ENCODE peak calls at places on chromosomes 2 and 18, in five cellular contexts. K is osteocyte, C is anterior cingulate cortex, G is NCI-H1092 treated with DMSO at 0.1 percent for 48 hours, W is amygdala. F is an unnamed sample.

GRCh38 chr2:147076634-147077033 is 768.2 kb upstream of the ACVR2A start:
- DNase-seq in K (no peak), C (no peak), G (no peak), W (no peak), F (no peak)

GRCh38 chr2:196431076-196431475 is 208.4 kb upstream of the CCDC150 start:
- DNase-seq in K (no peak), C (no peak), G (no peak), W (no peak), F (no peak)

GRCh38 chr2:216385478-216385877 is 13.2 kb upstream of the MARCHF4 start:
- DNase-seq in K (no peak), C (no peak), G (no peak), W (no peak), F (no peak)

GRCh38 chr18:39870586-39870985 is 2084.4 kb upstream of the PIK3C3 start:
- DNase-seq in K (no peak), C (no peak), G (no peak), W (no peak), F (no peak)

GRCh38 chr18:13532406-13533075 is 193.8 kb downstream of the FAM210A start:
- DNase-seq in K (peak), C (no peak), G (no peak), W (no peak), F (no peak)

GRCh38 chr2:7881456-7881855 is 800.4 kb upstream of the ID2 start:
- DNase-seq in K (no peak), C (no peak), G (no peak), W (no peak), F (no peak)

GRCh38 chr2:85383850-85384249 is 26.3 kb downstream of the CAPG start:
- DNase-seq in K (no peak), C (no peak), G (no peak), W (no peak), F (no peak)

GRCh38 chr18:52948878-52949444 is 609.0 kb downstream of the DCC start:
- DNase-seq in K (no peak), C (no peak), G (no peak), W (no peak), F (no peak)

GRCh38 chr2:29715655-29716054 is 205.7 kb downstream of the ALK start:
- DNase-seq in K (no peak), C (no peak), G (no peak), W (no peak), F (no peak)

GRCh38 chr2:47727956-47728355 is 55.0 kb upstream of the MSH6 start:
- DNase-seq in K (no peak), C (no peak), G (no peak), W (no peak), F (no peak)

F was measured in 8988T.